ENCODE peak calls at places on chromosome 1, in ten cellular contexts. One of them, this sample, is unnamed.

GRCh38 chr1:186643600-186643999 is 36.6 kb downstream of the PTGS2 start:
- DNase-seq in Karpas-422: no peak
- DNase-seq in H1: no peak
- DNase-seq in kidney: no peak
- DNase-seq in mesenchymal stem cell: peak; percentile 24
- DNase-seq in astrocyte: peak; percentile 27
- DNase-seq in HCT116: no peak
- DNase-seq in mammary epithelial cell: peak; percentile 63
- DNase-seq in K562: no peak
- DNase-seq in neuronal stem cell: no peak
- DNase-seq in this sample: no peak

GRCh38 chr1:63322248-63322943 is at the start of gene FOXD3:
- DNase-seq in Karpas-422: no peak
- DNase-seq in H1: peak; percentile 95
- DNase-seq in kidney: peak; percentile 81
- DNase-seq in mesenchymal stem cell: peak; percentile 56
- DNase-seq in astrocyte: no peak
- DNase-seq in HCT116: peak; percentile 27
- DNase-seq in mammary epithelial cell: peak; percentile 25
- DNase-seq in K562: peak; percentile 83
- DNase-seq in neuronal stem cell: peak; percentile 72
- DNase-seq in this sample: peak; percentile 95

GRCh38 chr1:160453443-160453842 is 53.1 kb downstream of the VANGL2 start:
- DNase-seq in Karpas-422: no peak
- DNase-seq in H1: no peak
- DNase-seq in kidney: no peak
- DNase-seq in mesenchymal stem cell: no peak
- DNase-seq in astrocyte: no peak
- DNase-seq in HCT116: no peak
- DNase-seq in mammary epithelial cell: no peak
- DNase-seq in K562: no peak
- DNase-seq in neuronal stem cell: no peak
- DNase-seq in this sample: no peak

GRCh38 chr1:214551052-214551435 is 358 bp downstream of the PTPN14 start:
- DNase-seq in Karpas-422: no peak
- DNase-seq in H1: peak; percentile 74
- DNase-seq in kidney: peak; percentile 88
- DNase-seq in mesenchymal stem cell: no peak
- DNase-seq in astrocyte: no peak
- DNase-seq in HCT116: no peak
- DNase-seq in mammary epithelial cell: no peak
- DNase-seq in K562: no peak
- DNase-seq in neuronal stem cell: peak; percentile 44
- DNase-seq in this sample: no peak

GRCh38 chr1:11283148-11283547 is 10.2 kb downstream of the UBIAD1 start:
- DNase-seq in Karpas-422: peak; percentile 16
- DNase-seq in H1: no peak
- DNase-seq in kidney: no peak
- DNase-seq in mesenchymal stem cell: no peak
- DNase-seq in astrocyte: no peak
- DNase-seq in HCT116: no peak
- DNase-seq in mammary epithelial cell: no peak
- DNase-seq in K562: no peak
- DNase-seq in neuronal stem cell: no peak
- DNase-seq in this sample: no peak

GRCh38 chr1:31372961-31373896 is at the start of gene FABP3:
- DNase-seq in Karpas-422: no peak
- DNase-seq in H1: peak; percentile 91
- DNase-seq in kidney: peak; percentile 94
- DNase-seq in mesenchymal stem cell: peak; percentile 82
- DNase-seq in astrocyte: peak; percentile 47
- DNase-seq in HCT116: no peak
- DNase-seq in mammary epithelial cell: no peak
- DNase-seq in K562: peak; percentile 86
- DNase-seq in neuronal stem cell: peak; percentile 72
- DNase-seq in this sample: peak; percentile 98

GRCh38 chr1:168920456-168921094 is 185.9 kb upstream of the ATP1B1 start:
- DNase-seq in Karpas-422: no peak
- DNase-seq in H1: no peak
- DNase-seq in kidney: no peak
- DNase-seq in mesenchymal stem cell: peak; percentile 69
- DNase-seq in astrocyte: no peak
- DNase-seq in HCT116: peak; percentile 7
- DNase-seq in mammary epithelial cell: peak; percentile 69
- DNase-seq in K562: no peak
- DNase-seq in neuronal stem cell: no peak
- DNase-seq in this sample: no peak

GRCh38 chr1:14808768-14809167 is 210.3 kb downstream of the KAZN start:
- DNase-seq in Karpas-422: peak; percentile 6
- DNase-seq in H1: no peak
- DNase-seq in kidney: no peak
- DNase-seq in mesenchymal stem cell: no peak
- DNase-seq in astrocyte: no peak
- DNase-seq in HCT116: no peak
- DNase-seq in mammary epithelial cell: no peak
- DNase-seq in K562: no peak
- DNase-seq in neuronal stem cell: no peak
- DNase-seq in this sample: no peak

GRCh38 chr1:31712625-31713024 is 8.8 kb upstream of the COL16A1 start:
- DNase-seq in Karpas-422: no peak
- DNase-seq in H1: no peak
- DNase-seq in kidney: peak; percentile 87
- DNase-seq in mesenchymal stem cell: peak; percentile 87
- DNase-seq in astrocyte: peak; percentile 96
- DNase-seq in HCT116: no peak
- DNase-seq in mammary epithelial cell: no peak
- DNase-seq in K562: no peak
- DNase-seq in neuronal stem cell: no peak
- DNase-seq in this sample: peak; percentile 59

GRCh38 chr1:108553910-108554309 is 6.0 kb upstream of the EEIG2 start:
- DNase-seq in Karpas-422: no peak
- DNase-seq in H1: no peak
- DNase-seq in kidney: no peak
- DNase-seq in mesenchymal stem cell: no peak
- DNase-seq in astrocyte: no peak
- DNase-seq in HCT116: no peak
- DNase-seq in mammary epithelial cell: no peak
- DNase-seq in K562: no peak
- DNase-seq in neuronal stem cell: no peak
- DNase-seq in this sample: no peak

GRCh38 chr1:232991238-232991637 is 40.8 kb downstream of the NTPCR start:
- DNase-seq in Karpas-422: no peak
- DNase-seq in H1: no peak
- DNase-seq in kidney: no peak
- DNase-seq in mesenchymal stem cell: no peak
- DNase-seq in astrocyte: no peak
- DNase-seq in HCT116: no peak
- DNase-seq in mammary epithelial cell: no peak
- DNase-seq in K562: no peak
- DNase-seq in neuronal stem cell: no peak
- DNase-seq in this sample: peak; percentile 26

GRCh38 chr1:241202321-241202845 is 154.6 kb downstream of the RGS7 start:
- DNase-seq in Karpas-422: no peak
- DNase-seq in H1: no peak
- DNase-seq in kidney: no peak
- DNase-seq in mesenchymal stem cell: no peak
- DNase-seq in astrocyte: no peak
- DNase-seq in HCT116: no peak
- DNase-seq in mammary epithelial cell: no peak
- DNase-seq in K562: no peak
- DNase-seq in neuronal stem cell: no peak
- DNase-seq in this sample: no peak

GRCh38 chr1:184928394-184928793 is 45.9 kb downstream of the NIBAN1 start:
- DNase-seq in Karpas-422: no peak
- DNase-seq in H1: no peak
- DNase-seq in kidney: no peak
- DNase-seq in mesenchymal stem cell: no peak
- DNase-seq in astrocyte: no peak
- DNase-seq in HCT116: no peak
- DNase-seq in mammary epithelial cell: no peak
- DNase-seq in K562: no peak
- DNase-seq in neuronal stem cell: no peak
- DNase-seq in this sample: no peak

GRCh38 chr1:244833734-244834595 is 1.5 kb upstream of the COX20 start:
- DNase-seq in Karpas-422: peak; percentile 81
- DNase-seq in H1: peak; percentile 71
- DNase-seq in kidney: peak; percentile 84
- DNase-seq in mesenchymal stem cell: peak; percentile 83
- DNase-seq in astrocyte: peak; percentile 80
- DNase-seq in HCT116: peak; percentile 80
- DNase-seq in mammary epithelial cell: peak; percentile 69
- DNase-seq in K562: peak; percentile 83
- DNase-seq in neuronal stem cell: peak; percentile 45
- DNase-seq in this sample: peak; percentile 81

GRCh38 chr1:29801561-29801973 is 565.2 kb downstream of the PTPRU start:
- DNase-seq in Karpas-422: no peak
- DNase-seq in H1: no peak
- DNase-seq in kidney: peak; percentile 42
- DNase-seq in mesenchymal stem cell: no peak
- DNase-seq in astrocyte: no peak
- DNase-seq in HCT116: no peak
- DNase-seq in mammary epithelial cell: no peak
- DNase-seq in K562: no peak
- DNase-seq in neuronal stem cell: no peak
- DNase-seq in this sample: no peak

GRCh38 chr1:2642131-2642559 is 9.3 kb upstream of the MMEL1 start:
- DNase-seq in Karpas-422: no peak
- DNase-seq in H1: no peak
- DNase-seq in kidney: no peak
- DNase-seq in mesenchymal stem cell: no peak
- DNase-seq in astrocyte: no peak
- DNase-seq in HCT116: no peak
- DNase-seq in mammary epithelial cell: no peak
- DNase-seq in K562: no peak
- DNase-seq in neuronal stem cell: no peak
- DNase-seq in this sample: peak; percentile 44

GRCh38 chr1:2639607-2640521 is 7.0 kb upstream of the MMEL1 start:
- DNase-seq in Karpas-422: no peak
- DNase-seq in H1: no peak
- DNase-seq in kidney: no peak
- DNase-seq in mesenchymal stem cell: no peak
- DNase-seq in astrocyte: no peak
- DNase-seq in HCT116: no peak
- DNase-seq in mammary epithelial cell: no peak
- DNase-seq in K562: no peak
- DNase-seq in neuronal stem cell: no peak
- DNase-seq in this sample: no peak

GRCh38 chr1:2640626-2641025 is 7.8 kb upstream of the MMEL1 start:
- DNase-seq in Karpas-422: no peak
- DNase-seq in H1: no peak
- DNase-seq in kidney: no peak
- DNase-seq in mesenchymal stem cell: no peak
- DNase-seq in astrocyte: no peak
- DNase-seq in HCT116: no peak
- DNase-seq in mammary epithelial cell: no peak
- DNase-seq in K562: no peak
- DNase-seq in neuronal stem cell: no peak
- DNase-seq in this sample: no peak

GRCh38 chr1:2642560-2643413 is 10.0 kb upstream of the MMEL1 start:
- DNase-seq in Karpas-422: peak; percentile 95
- DNase-seq in H1: peak; percentile 94
- DNase-seq in kidney: peak; percentile 97
- DNase-seq in mesenchymal stem cell: peak; percentile 90
- DNase-seq in astrocyte: peak; percentile 74
- DNase-seq in HCT116: peak; percentile 73
- DNase-seq in mammary epithelial cell: peak; percentile 77
- DNase-seq in K562: peak; percentile 94
- DNase-seq in neuronal stem cell: peak; percentile 92
- DNase-seq in this sample: peak; percentile 97

GRCh38 chr1:2641381-2642130 is 8.7 kb upstream of the MMEL1 start:
- DNase-seq in Karpas-422: no peak
- DNase-seq in H1: no peak
- DNase-seq in kidney: peak; percentile 79
- DNase-seq in mesenchymal stem cell: no peak
- DNase-seq in astrocyte: no peak
- DNase-seq in HCT116: no peak
- DNase-seq in mammary epithelial cell: no peak
- DNase-seq in K562: no peak
- DNase-seq in neuronal stem cell: no peak
- DNase-seq in this sample: peak; percentile 61
- H3K9ac ChIP-seq in Karpas-422: peak overlapping the region; percentile 88
- H3K9ac ChIP-seq in H1: no peak overlapping the region
- H3K9ac ChIP-seq in kidney: no peak overlapping the region
- H3K9ac ChIP-seq in mesenchymal stem cell: peak overlapping the region; percentile 91
- H3K9ac ChIP-seq in astrocyte: peak overlapping the region; percentile 90
- H3K9ac ChIP-seq in HCT116: peak overlapping the region; percentile 92
- H3K9ac ChIP-seq in mammary epithelial cell: no peak overlapping the region
- H3K9ac ChIP-seq in K562: peak overlapping the region; percentile 94
- H3K9ac ChIP-seq in neuronal stem cell: peak overlapping the region; percentile 98
- H3K9ac ChIP-seq in this sample: no peak overlapping the region

GRCh38 chr1:25780318-25781129 is 19.5 kb upstream of the SELENON start:
- DNase-seq in Karpas-422: no peak
- DNase-seq in H1: no peak
- DNase-seq in kidney: no peak
- DNase-seq in mesenchymal stem cell: no peak
- DNase-seq in astrocyte: no peak
- DNase-seq in HCT116: no peak
- DNase-seq in mammary epithelial cell: no peak
- DNase-seq in K562: peak; percentile 58
- DNase-seq in neuronal stem cell: no peak
- DNase-seq in this sample: peak; percentile 84
- H3K9ac ChIP-seq in Karpas-422: no peak overlapping the region
- H3K9ac ChIP-seq in H1: no peak overlapping the region
- H3K9ac ChIP-seq in kidney: no peak overlapping the region
- H3K9ac ChIP-seq in mesenchymal stem cell: no peak overlapping the region
- H3K9ac ChIP-seq in astrocyte: no peak overlapping the region
- H3K9ac ChIP-seq in HCT116: no peak overlapping the region
- H3K9ac ChIP-seq in mammary epithelial cell: no peak overlapping the region
- H3K9ac ChIP-seq in K562: peak overlapping the region; percentile 80
- H3K9ac ChIP-seq in neuronal stem cell: peak overlapping the region; percentile 36
- H3K9ac ChIP-seq in this sample: no peak overlapping the region

DNA sequence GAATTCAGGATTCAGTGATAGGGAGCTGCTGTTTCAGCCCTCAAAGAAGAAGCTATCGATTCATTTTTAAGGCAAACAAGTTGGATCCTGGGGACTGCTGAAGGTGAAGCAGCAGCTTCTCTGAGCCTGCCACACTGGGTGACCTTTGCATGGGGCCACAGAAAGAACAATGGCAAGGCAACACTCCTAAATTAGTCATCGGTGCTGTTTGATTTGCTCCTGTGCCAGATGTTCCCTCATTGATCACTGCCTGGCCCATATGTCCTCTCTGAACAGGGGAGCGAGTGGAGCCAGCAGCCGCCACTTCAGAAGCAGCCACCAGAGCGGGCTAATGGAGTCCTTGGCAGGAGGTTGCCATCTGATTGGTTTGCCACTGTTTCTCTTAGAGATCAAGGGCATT is 391.5 kb downstream of the NTNG1 start:
- DNase-seq in Karpas-422: no peak
- DNase-seq in H1: no peak
- DNase-seq in kidney: no peak
- DNase-seq in mesenchymal stem cell: no peak
- DNase-seq in astrocyte: no peak
- DNase-seq in HCT116: no peak
- DNase-seq in mammary epithelial cell: peak; percentile 52
- DNase-seq in K562: no peak
- DNase-seq in neuronal stem cell: no peak
- DNase-seq in this sample: no peak
- H3K9ac ChIP-seq in Karpas-422: no peak overlapping the region
- H3K9ac ChIP-seq in H1: no peak overlapping the region
- H3K9ac ChIP-seq in kidney: no peak overlapping the region
- H3K9ac ChIP-seq in mesenchymal stem cell: no peak overlapping the region
- H3K9ac ChIP-seq in astrocyte: no peak overlapping the region
- H3K9ac ChIP-seq in HCT116: no peak overlapping the region
- H3K9ac ChIP-seq in mammary epithelial cell: peak overlapping the region; percentile 43
- H3K9ac ChIP-seq in K562: no peak overlapping the region
- H3K9ac ChIP-seq in neuronal stem cell: no peak overlapping the region
- H3K9ac ChIP-seq in this sample: no peak overlapping the region

GRCh38 chr1:34312359-34312758 is 135.7 kb downstream of the C1orf94 start:
- DNase-seq in Karpas-422: no peak
- DNase-seq in H1: no peak
- DNase-seq in kidney: no peak
- DNase-seq in mesenchymal stem cell: no peak
- DNase-seq in astrocyte: no peak
- DNase-seq in HCT116: no peak
- DNase-seq in mammary epithelial cell: no peak
- DNase-seq in K562: no peak
- DNase-seq in neuronal stem cell: no peak
- DNase-seq in this sample: no peak
- H3K9ac ChIP-seq in Karpas-422: no peak overlapping the region
- H3K9ac ChIP-seq in H1: no peak overlapping the region
- H3K9ac ChIP-seq in kidney: no peak overlapping the region
- H3K9ac ChIP-seq in mesenchymal stem cell: no peak overlapping the region
- H3K9ac ChIP-seq in astrocyte: no peak overlapping the region
- H3K9ac ChIP-seq in HCT116: no peak overlapping the region
- H3K9ac ChIP-seq in mammary epithelial cell: no peak overlapping the region
- H3K9ac ChIP-seq in K562: no peak overlapping the region
- H3K9ac ChIP-seq in neuronal stem cell: no peak overlapping the region
- H3K9ac ChIP-seq in this sample: no peak overlapping the region

This sample was measured in endodermal cell.